ENCODE peak calls at places on chromosomes 12 and 14, in ten cellular contexts. I, B, O, M, A, Z, V, E, Q and D are unnamed samples.

GRCh38 chr14:99513183-99513694 is 32.0 kb downstream of the CCNK start:
- DNase-seq in Q (peak; percentile 7), A (no peak), Z (no peak), B (no peak), O (no peak), E (no peak), I (no peak), M (no peak), V (no peak), D (no peak)

GRCh38 chr14:70641548-70642312 is at the start of gene TTC9:
- DNase-seq in Z (peak; percentile 59), V (peak; percentile 5), A (peak; percentile 41), Q (peak; percentile 51), E (no peak), M (peak; percentile 69), B (peak; percentile 48), I (peak; percentile 10), O (no peak), D (no peak)

GRCh38 chr14:68947802-68948201 is 31.3 kb downstream of the ACTN1 start:
- DNase-seq in V (no peak), B (no peak), Z (no peak), A (no peak), E (no peak), M (no peak), I (peak; percentile 55), O (peak; percentile 77), Q (no peak), D (peak; percentile 89)

GRCh38 chr12:90062799-90063198 is 354.2 kb upstream of the ATP2B1 start:
- DNase-seq in Z (no peak), O (no peak), A (no peak), I (no peak), M (no peak), E (no peak), B (no peak), V (no peak), Q (no peak), D (no peak)

GRCh38 chr14:100278702-100279101 is 27.5 kb downstream of the SLC25A29 start:
- DNase-seq in A (no peak), V (peak; percentile 23), E (no peak), Z (peak; percentile 71), B (no peak), O (peak; percentile 74), Q (no peak), I (peak; percentile 44), M (no peak), D (no peak)

GRCh38 chr14:51457858-51458562 is 193.7 kb upstream of the FRMD6 start:
- DNase-seq in V (no peak), Z (no peak), M (no peak), O (no peak), I (no peak), E (no peak), Q (no peak), B (no peak), A (no peak), D (no peak)

GRCh38 chr14:20302042-20302761 is 3.5 kb downstream of the TTC5 start:
- DNase-seq in I (no peak), A (no peak), Q (no peak), M (no peak), O (no peak), Z (no peak), B (no peak), E (no peak), V (peak; percentile 53), D (no peak)

GRCh38 chr12:130633771-130634170 is 82.3 kb downstream of the RIMBP2 start:
- DNase-seq in E (no peak), I (no peak), Z (no peak), B (no peak), V (no peak), O (no peak), A (no peak), Q (peak; percentile 60), M (no peak), D (peak; percentile 97)

GRCh38 chr14:68384335-68384734 is 408.5 kb downstream of the ZFP36L1 start:
- DNase-seq in V (no peak), A (no peak), O (peak; percentile 95), Q (no peak), Z (no peak), B (no peak), I (no peak), M (no peak), E (no peak), D (no peak)

GRCh38 chr12:104737682-104738370 is 220.3 kb downstream of the SLC41A2 start:
- DNase-seq in O (no peak), I (no peak), Q (no peak), B (no peak), E (no peak), A (no peak), Z (no peak), M (no peak), V (no peak), D (peak; percentile 32)

GRCh38 chr12:102026728-102027127 is 35.1 kb downstream of the WASHC3 start:
- DNase-seq in I (no peak), O (no peak), A (no peak), V (no peak), B (no peak), M (no peak), E (no peak), Z (no peak), Q (no peak), D (no peak)

GRCh38 chr14:89237923-89238529 is 179.0 kb downstream of the FOXN3 start:
- DNase-seq in I (no peak), V (peak; percentile 23), Q (no peak), B (no peak), E (no peak), M (no peak), A (no peak), Z (no peak), O (peak; percentile 30), D (no peak)

GRCh38 chr12:72272731-72273498 is 745 bp downstream of the TRHDE start:
- DNase-seq in Z (no peak), E (no peak), Q (peak; percentile 24), O (no peak), A (no peak), I (no peak), M (no peak), B (no peak), V (no peak), D (no peak)

GRCh38 chr12:22262309-22262708 is 72.2 kb downstream of the ST8SIA1 start:
- DNase-seq in V (no peak), Z (no peak), A (no peak), I (no peak), Q (peak; percentile 22), M (no peak), B (no peak), E (no peak), O (peak; percentile 18), D (no peak)

GRCh38 chr12:64915242-64915641 is 90.8 kb downstream of the TBC1D30 start:
- DNase-seq in A (no peak), V (no peak), I (no peak), B (no peak), E (no peak), M (no peak), Q (no peak), Z (no peak), O (no peak), D (no peak)

GRCh38 chr14:60349663-60350365 is 100.8 kb downstream of the PPM1A start:
- DNase-seq in B (no peak), O (peak; percentile 16), I (peak; percentile 59), Q (peak; percentile 22), Z (peak; percentile 83), E (no peak), M (peak; percentile 59), A (no peak), V (peak; percentile 26), D (no peak)

GRCh38 chr12:90111646-90112565 is 403.3 kb upstream of the ATP2B1 start:
- DNase-seq in E (no peak), O (no peak), Q (no peak), I (peak; percentile 14), A (no peak), Z (no peak), B (no peak), V (no peak), M (no peak), D (no peak)

GRCh38 chr14:91286530-91286937 is 42.0 kb upstream of the GPR68 start:
- DNase-seq in Z (peak; percentile 79), I (peak; percentile 75), O (peak; percentile 58), A (peak; percentile 88), E (peak; percentile 60), Q (peak; percentile 83), V (peak; percentile 70), M (peak; percentile 78), B (peak; percentile 57), D (peak; percentile 86)

GRCh38 chr14:41973178-41973577 is 366.5 kb downstream of the LRFN5 start:
- DNase-seq in Z (no peak), M (no peak), B (no peak), Q (no peak), V (no peak), A (no peak), I (no peak), E (no peak), O (peak; percentile 93), D (no peak)

GRCh38 chr12:9344540-9344939 is 136.3 kb upstream of the PZP start:
- DNase-seq in O (peak; percentile 2), A (no peak), E (no peak), Z (no peak), B (no peak), V (no peak), I (no peak), M (no peak), Q (no peak), D (no peak)

GRCh38 chr12:98893601-98894411 is 248.7 kb downstream of the APAF1 start:
- DNase-seq in I (no peak), O (no peak), V (no peak), A (no peak), M (no peak), B (no peak), Q (no peak), E (no peak), Z (no peak), D (peak; percentile 10)

GRCh38 chr14:68124885-68125731 is 305.5 kb downstream of the RAD51B start:
- DNase-seq in Q (no peak), V (peak; percentile 86), B (no peak), M (no peak), O (no peak), A (no peak), I (peak; percentile 72), Z (peak; percentile 82), E (no peak), D (no peak)

GRCh38 chr14:104795468-104795780 is at the start of gene AKT1:
- DNase-seq in O (no peak), Q (no peak), A (no peak), M (no peak), I (no peak), B (no peak), V (no peak), E (no peak), Z (no peak), D (no peak)

GRCh38 chr12:11723993-11724392 is 74.5 kb downstream of the ETV6 start:
- DNase-seq in Z (no peak), B (no peak), Q (no peak), O (no peak), I (no peak), V (no peak), E (no peak), M (no peak), A (no peak), D (no peak)

GRCh38 chr12:31471823-31472222 is 119.1 kb downstream of the DENND5B start:
- DNase-seq in Z (no peak), M (no peak), A (no peak), B (no peak), Q (no peak), I (no peak), E (no peak), V (no peak), O (no peak), D (no peak)

GRCh38 chr14:26444745-26445144 is 153.1 kb downstream of the NOVA1 start:
- DNase-seq in O (no peak), Z (no peak), E (no peak), I (peak; percentile 1), V (peak; percentile 34), Q (no peak), B (no peak), A (no peak), M (no peak), D (no peak)

GRCh38 chr12:68495666-68496065 is 115.0 kb upstream of the RAP1B start:
- DNase-seq in V (no peak), M (no peak), A (no peak), O (no peak), E (no peak), I (peak; percentile 61), Q (no peak), Z (no peak), B (no peak), D (no peak)